ENCODE peak calls at places on chromosomes 4 and X, in five cellular contexts. One of them, this sample, is unnamed.

GRCh38 chrX:47633671-47634590 is 4.2 kb upstream of the CFP start:
- DNase-seq in uterus: no peak
- DNase-seq in ascending aorta: no peak
- DNase-seq in prostate gland: no peak
- DNase-seq in mesendoderm: no peak
- DNase-seq in this sample: no peak

GRCh38 chrX:45775462-45775861 is 574.8 kb upstream of the DIPK2B start:
- DNase-seq in uterus: no peak
- DNase-seq in prostate gland: no peak
- DNase-seq in mesendoderm: peak
- DNase-seq in ascending aorta: no peak
- DNase-seq in this sample: peak

GRCh38 chr4:19748911-19749473 is 502.7 kb upstream of the SLIT2 start:
- DNase-seq in uterus: peak
- DNase-seq in prostate gland: no peak
- DNase-seq in mesendoderm: no peak
- DNase-seq in ascending aorta: no peak
- DNase-seq in this sample: no peak

GRCh38 chrX:102858826-102859627 is 78.0 kb upstream of the RAB40AL start:
- DNase-seq in mesendoderm: peak
- DNase-seq in prostate gland: no peak
- DNase-seq in ascending aorta: no peak
- DNase-seq in uterus: no peak
- DNase-seq in this sample: no peak

GRCh38 chr4:174631901-174632758 is 109.8 kb upstream of the HPGD start:
- DNase-seq in prostate gland: no peak
- DNase-seq in mesendoderm: peak
- DNase-seq in ascending aorta: no peak
- DNase-seq in uterus: peak
- DNase-seq in this sample: no peak

GRCh38 chr4:78437608-78438088 is 113.9 kb upstream of the ANXA3 start:
- DNase-seq in uterus: no peak
- DNase-seq in prostate gland: no peak
- DNase-seq in mesendoderm: no peak
- DNase-seq in ascending aorta: no peak
- DNase-seq in this sample: no peak

GRCh38 chr4:139528377-139529005 is 27.5 kb downstream of the SETD7 start:
- DNase-seq in uterus: peak
- DNase-seq in prostate gland: no peak
- DNase-seq in mesendoderm: no peak
- DNase-seq in ascending aorta: no peak
- DNase-seq in this sample: no peak

GRCh38 chrX:39167791-39168190 is 366.5 kb downstream of the MID1IP1 start:
- DNase-seq in ascending aorta: no peak
- DNase-seq in prostate gland: no peak
- DNase-seq in uterus: no peak
- DNase-seq in mesendoderm: no peak
- DNase-seq in this sample: no peak

GRCh38 chr4:163967710-163968109 is 473.2 kb downstream of the TMA16 start:
- DNase-seq in prostate gland: no peak
- DNase-seq in mesendoderm: no peak
- DNase-seq in ascending aorta: no peak
- DNase-seq in uterus: no peak
- DNase-seq in this sample: no peak

GRCh38 chr4:163967263-163967662 is 472.8 kb downstream of the TMA16 start:
- DNase-seq in ascending aorta: no peak
- DNase-seq in mesendoderm: no peak
- DNase-seq in prostate gland: no peak
- DNase-seq in uterus: no peak
- DNase-seq in this sample: no peak
- H3K27ac ChIP-seq in ascending aorta: no peak
- H3K27ac ChIP-seq in mesendoderm: no peak
- H3K27ac ChIP-seq in prostate gland: no peak
- H3K27ac ChIP-seq in uterus: no peak
- H3K27ac ChIP-seq in this sample: no peak

DNA sequence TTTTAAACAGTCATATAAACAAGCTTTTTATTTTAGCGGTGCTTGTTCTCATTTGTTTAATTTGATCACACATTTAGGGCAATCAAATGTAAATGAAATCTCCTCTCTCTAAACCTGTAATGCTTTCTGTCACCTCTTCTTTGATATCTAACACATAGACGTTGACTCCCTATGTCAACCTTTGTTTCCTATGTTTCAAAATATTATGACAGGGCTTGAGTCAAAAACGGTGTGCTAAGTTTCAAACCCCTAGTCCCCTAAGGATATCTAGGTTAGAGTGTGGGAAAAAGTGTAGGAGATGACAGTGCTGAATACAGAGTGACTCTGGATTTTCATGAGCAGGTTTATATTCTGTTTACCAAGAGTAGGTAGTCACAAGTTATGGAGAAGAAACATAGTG is 224.0 kb upstream of the CNKSR2 start:
- DNase-seq in ascending aorta: no peak
- DNase-seq in prostate gland: no peak
- DNase-seq in uterus: no peak
- DNase-seq in mesendoderm: no peak
- DNase-seq in this sample: no peak
- H3K27ac ChIP-seq in ascending aorta: no peak
- H3K27ac ChIP-seq in prostate gland: no peak
- H3K27ac ChIP-seq in uterus: no peak
- H3K27ac ChIP-seq in mesendoderm: no peak
- H3K27ac ChIP-seq in this sample: no peak

GRCh38 chrX:20670611-20671010 is 403.9 kb upstream of the RPS6KA3 start:
- DNase-seq in prostate gland: no peak
- DNase-seq in uterus: no peak
- DNase-seq in mesendoderm: no peak
- DNase-seq in ascending aorta: no peak
- DNase-seq in this sample: no peak
- H3K27ac ChIP-seq in prostate gland: no peak
- H3K27ac ChIP-seq in uterus: no peak
- H3K27ac ChIP-seq in mesendoderm: no peak
- H3K27ac ChIP-seq in ascending aorta: no peak
- H3K27ac ChIP-seq in this sample: no peak

DNA sequence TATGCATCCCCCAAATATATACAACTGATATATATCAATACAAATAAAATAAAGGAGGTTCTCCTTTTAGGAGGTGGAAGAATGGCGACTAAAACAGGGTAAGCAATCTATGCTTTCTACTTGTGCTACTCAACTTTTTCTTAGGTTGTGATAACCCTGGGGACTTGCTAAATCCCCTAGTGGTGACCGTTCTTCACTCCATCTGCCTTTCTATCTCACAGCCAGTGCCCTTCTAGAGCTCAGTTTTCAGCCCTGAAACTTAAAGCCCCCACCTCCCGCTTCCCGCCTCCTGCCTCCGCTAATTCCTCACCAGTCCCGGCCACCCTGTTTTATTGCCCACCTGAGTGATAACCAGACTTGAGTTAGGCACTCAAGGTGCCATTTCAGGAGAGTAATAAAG is 15.5 kb upstream of the ESX1 start:
- DNase-seq in mesendoderm: peak
- DNase-seq in uterus: no peak
- DNase-seq in ascending aorta: no peak
- DNase-seq in prostate gland: no peak
- DNase-seq in this sample: no peak
- H3K27ac ChIP-seq in mesendoderm: no peak
- H3K27ac ChIP-seq in uterus: no peak
- H3K27ac ChIP-seq in ascending aorta: no peak
- H3K27ac ChIP-seq in prostate gland: no peak
- H3K27ac ChIP-seq in this sample: no peak

GRCh38 chr4:25799522-25799921 is 63.3 kb downstream of the SEL1L3 start:
- DNase-seq in ascending aorta: no peak
- DNase-seq in uterus: no peak
- DNase-seq in mesendoderm: no peak
- DNase-seq in prostate gland: no peak
- DNase-seq in this sample: no peak
- H3K27ac ChIP-seq in ascending aorta: no peak
- H3K27ac ChIP-seq in uterus: no peak
- H3K27ac ChIP-seq in mesendoderm: no peak
- H3K27ac ChIP-seq in prostate gland: no peak
- H3K27ac ChIP-seq in this sample: no peak

DNA sequence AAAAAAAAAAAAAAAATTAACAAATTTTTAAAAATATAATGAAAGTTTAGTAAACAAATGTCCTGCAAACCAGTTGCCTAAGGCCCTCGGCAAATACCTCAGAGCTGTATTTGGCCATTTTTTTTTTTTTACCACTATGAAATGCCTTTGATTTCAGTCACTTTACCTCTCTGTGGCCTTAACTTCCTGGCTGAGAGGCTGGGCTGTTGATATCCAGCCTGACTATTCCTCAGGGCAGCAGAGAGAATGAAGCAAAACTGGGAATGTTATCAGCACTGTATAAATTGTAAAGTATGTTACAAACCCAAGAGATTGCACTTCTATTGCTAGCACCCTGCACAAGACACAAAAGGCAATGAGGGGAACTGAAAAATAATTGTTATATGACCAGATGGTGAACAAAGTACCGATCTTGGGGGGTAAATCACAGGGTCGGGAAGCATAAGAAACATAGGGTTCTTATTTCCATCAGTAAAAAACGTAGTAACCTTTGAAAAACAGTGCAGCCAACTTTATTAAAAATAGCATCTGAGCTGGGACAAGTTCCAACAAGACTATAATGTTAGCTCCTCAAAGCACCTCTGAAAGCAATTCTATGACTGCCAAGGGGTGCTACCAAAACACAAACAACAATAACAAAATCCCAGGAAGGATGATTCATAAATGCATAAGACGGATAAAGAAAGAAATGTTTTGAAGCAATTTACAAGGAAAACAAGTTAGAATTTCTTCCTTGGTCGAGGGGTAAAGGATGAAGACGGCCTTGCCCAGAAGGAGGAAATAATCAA is 18.1 kb downstream of the USP46 start:
- DNase-seq in mesendoderm: no peak
- DNase-seq in ascending aorta: no peak
- DNase-seq in prostate gland: no peak
- DNase-seq in uterus: no peak
- DNase-seq in this sample: no peak
- H3K27ac ChIP-seq in mesendoderm: no peak
- H3K27ac ChIP-seq in ascending aorta: peak
- H3K27ac ChIP-seq in prostate gland: no peak
- H3K27ac ChIP-seq in uterus: peak
- H3K27ac ChIP-seq in this sample: no peak

GRCh38 chr4:110636231-110636676 is 13.4 kb upstream of the PITX2 start:
- DNase-seq in ascending aorta: no peak
- DNase-seq in mesendoderm: peak
- DNase-seq in uterus: no peak
- DNase-seq in prostate gland: no peak
- DNase-seq in this sample: no peak

GRCh38 chr4:110636677-110637407 is 14.0 kb upstream of the PITX2 start:
- DNase-seq in uterus: no peak
- DNase-seq in prostate gland: no peak
- DNase-seq in mesendoderm: peak
- DNase-seq in ascending aorta: no peak
- DNase-seq in this sample: no peak

GRCh38 chr4:110639207-110640092 is 16.6 kb upstream of the PITX2 start:
- DNase-seq in ascending aorta: no peak
- DNase-seq in uterus: no peak
- DNase-seq in prostate gland: no peak
- DNase-seq in mesendoderm: peak
- DNase-seq in this sample: no peak

GRCh38 chr4:110638347-110638746 is 15.5 kb upstream of the PITX2 start:
- DNase-seq in uterus: no peak
- DNase-seq in mesendoderm: no peak
- DNase-seq in ascending aorta: no peak
- DNase-seq in prostate gland: no peak
- DNase-seq in this sample: no peak

GRCh38 chr4:110637408-110638131 is 14.7 kb upstream of the PITX2 start:
- DNase-seq in uterus: no peak
- DNase-seq in mesendoderm: peak
- DNase-seq in prostate gland: no peak
- DNase-seq in ascending aorta: no peak
- DNase-seq in this sample: no peak
- H3K27ac ChIP-seq in uterus: no peak
- H3K27ac ChIP-seq in mesendoderm: no peak
- H3K27ac ChIP-seq in prostate gland: no peak
- H3K27ac ChIP-seq in ascending aorta: no peak
- H3K27ac ChIP-seq in this sample: no peak

This sample was measured in breast epithelium.